ENCODE peak calls at places on chromosome 1, in five cellular contexts. A is RKO; W is HS-5; R is heart right ventricle; U is stimulated activated CD4-positive, alpha-beta T cell treated with anti-CD3 and anti-CD28 coated beads, Interleukin-4, amount 100 ng/mL, for 4 hours. P is an unnamed sample.

GRCh38 chr1:71667224-71667623 is 586.4 kb upstream of the ZRANB2 start:
- DNase-seq in A (no peak), W (no peak), R (no peak), U (no peak), P (no peak)

GRCh38 chr1:221715321-221716169 is 26.3 kb downstream of the DUSP10 start:
- DNase-seq in A (no peak), W (no peak), R (no peak), U (no peak), P (no peak)

GRCh38 chr1:177959793-177960515 is 9.9 kb downstream of the SEC16B start:
- DNase-seq in A (peak), W (no peak), R (no peak), U (no peak), P (no peak)

GRCh38 chr1:63955746-63956145 is 181.9 kb downstream of the ROR1 start:
- DNase-seq in A (no peak), W (no peak), R (no peak), U (no peak), P (no peak)

GRCh38 chr1:13917607-13918006 is 217.6 kb downstream of the PRDM2 start:
- DNase-seq in A (no peak), W (no peak), R (no peak), U (no peak), P (no peak)

GRCh38 chr1:224082146-224082545 is 31.8 kb upstream of the FBXO28 start:
- DNase-seq in A (no peak), W (peak), R (no peak), U (no peak), P (no peak)

GRCh38 chr1:156704930-156705320 is 458 bp downstream of the CRABP2 start:
- DNase-seq in A (peak), W (no peak), R (peak), U (peak), P (peak)

GRCh38 chr1:187096689-187097088 is 267.9 kb downstream of the PLA2G4A start:
- DNase-seq in A (no peak), W (peak), R (no peak), U (no peak), P (no peak)

GRCh38 chr1:91883470-91883869 is 2.5 kb downstream of the TGFBR3 start:
- DNase-seq in A (peak), W (no peak), R (no peak), U (no peak), P (no peak)

GRCh38 chr1:222828939-222829338 is 14.1 kb downstream of the DISP1 start:
- DNase-seq in A (no peak), W (no peak), R (no peak), U (no peak), P (no peak)

GRCh38 chr1:172108494-172108893 is 267.2 kb downstream of the DNM3 start:
- DNase-seq in A (no peak), W (peak), R (no peak), U (no peak), P (no peak)

GRCh38 chr1:217554849-217555248 is 76.0 kb downstream of the GPATCH2 start:
- DNase-seq in A (no peak), W (no peak), R (no peak), U (no peak), P (no peak)

GRCh38 chr1:229694053-229694693 is 68.1 kb downstream of the URB2 start:
- DNase-seq in A (no peak), W (no peak), R (peak), U (no peak), P (peak)

GRCh38 chr1:17653728-17654351 is 101.3 kb upstream of the ACTL8 start:
- DNase-seq in A (peak), W (no peak), R (peak), U (no peak), P (no peak)

GRCh38 chr1:153506831-153507413 is 28.9 kb downstream of the S100A6 start:
- DNase-seq in A (peak), W (peak), R (peak), U (no peak), P (peak)

GRCh38 chr1:209569445-209570207 is 13.9 kb upstream of the CAMK1G start:
- DNase-seq in A (peak), W (no peak), R (peak), U (peak), P (peak)

GRCh38 chr1:78880223-78880622 is 126.3 kb downstream of the ADGRL4 start:
- DNase-seq in A (no peak), W (no peak), R (no peak), U (no peak), P (no peak)

GRCh38 chr1:53938136-53938830 is 7.2 kb downstream of the IFT25 start:
- DNase-seq in A (no peak), W (no peak), R (no peak), U (no peak), P (no peak)

GRCh38 chr1:73593804-73594203 is 604.2 kb downstream of the LRRIQ3 start:
- DNase-seq in A (no peak), W (no peak), R (no peak), U (no peak), P (no peak)

GRCh38 chr1:8312235-8313218 is 5.4 kb upstream of the SLC45A1 start:
- DNase-seq in A (no peak), W (no peak), R (no peak), U (no peak), P (peak)

GRCh38 chr1:214229736-214230135 is 51.2 kb upstream of the SMYD2 start:
- DNase-seq in A (no peak), W (no peak), R (no peak), U (no peak), P (no peak)

GRCh38 chr1:154559496-154559950 is 1.1 kb upstream of the UBE2Q1 start:
- DNase-seq in A (peak), W (peak), R (peak), U (peak), P (peak)

GRCh38 chr1:30798954-30799491 is 41.4 kb upstream of the LAPTM5 start:
- DNase-seq in A (no peak), W (no peak), R (no peak), U (no peak), P (no peak)

GRCh38 chr1:5847013-5847654 is 145.1 kb downstream of the NPHP4 start:
- DNase-seq in A (peak), W (no peak), R (no peak), U (no peak), P (no peak)

GRCh38 chr1:179030130-179030529 is 4.4 kb downstream of the FAM20B start:
- DNase-seq in A (no peak), W (no peak), R (no peak), U (no peak), P (no peak)

GRCh38 chr1:168371477-168371876 is 90.8 kb downstream of the TBX19 start:
- DNase-seq in A (no peak), W (no peak), R (no peak), U (no peak), P (no peak)